ENCODE peak calls at places on chromosomes 13 and 19, in seven cellular contexts. S is prostate gland, K is endodermal cell, A is body of pancreas, Q is anterior cingulate cortex, X is NCI-H345, B is tibial nerve. C is an unnamed sample.

GRCh38 chr13:32383836-32384618 is 43.9 kb downstream of the N4BP2L1 start:
- DNase-seq in S (no peak), K (no peak), A (no peak), Q (no peak), X (no peak), B (no peak), C (no peak)

GRCh38 chr13:27621116-27621365 is 651 bp upstream of the POLR1D start:
- DNase-seq in S (no peak), K (no peak), A (no peak), Q (no peak), X (peak), B (no peak), C (peak)

GRCh38 chr13:30551194-30551593 is 66.5 kb upstream of the USPL1 start:
- DNase-seq in S (peak), K (no peak), A (peak), Q (no peak), X (peak), B (no peak), C (no peak)

GRCh38 chr19:56085571-56086275 is 35.4 kb downstream of the ZNF787 start:
- DNase-seq in S (no peak), K (no peak), A (no peak), Q (no peak), X (no peak), B (no peak), C (no peak)

GRCh38 chr13:92575782-92576181 is 650.8 kb upstream of the GPC6 start:
- DNase-seq in S (no peak), K (no peak), A (no peak), Q (no peak), X (no peak), B (no peak), C (no peak)

GRCh38 chr13:98041081-98041820 is 87.8 kb downstream of the IPO5 start:
- DNase-seq in S (no peak), K (peak), A (no peak), Q (no peak), X (no peak), B (no peak), C (no peak)

GRCh38 chr13:71874490-71874889 is 7.5 kb upstream of the DACH1 start:
- DNase-seq in S (peak), K (no peak), A (no peak), Q (no peak), X (peak), B (no peak), C (no peak)

GRCh38 chr19:36128392-36128736 is 11.5 kb upstream of the CAPNS1 start:
- DNase-seq in S (no peak), K (no peak), A (no peak), Q (no peak), X (no peak), B (no peak), C (no peak)

GRCh38 chr19:7522072-7522922 is at the start of gene MCOLN1:
- DNase-seq in S (peak), K (peak), A (peak), Q (peak), X (peak), B (peak), C (peak)

GRCh38 chr13:25171517-25172302 is at the start of gene AMER2:
- DNase-seq in S (no peak), K (peak), A (peak), Q (peak), X (peak), B (peak), C (no peak)

GRCh38 chr13:48156466-48156865 is 61.6 kb upstream of the MED4 start:
- DNase-seq in S (no peak), K (peak), A (no peak), Q (no peak), X (no peak), B (no peak), C (no peak)